ENCODE peak calls at places on chromosomes 6 and 20, in ten cellular contexts. H, V, Q, A, B, Y, W, F, N and R are unnamed samples.

GRCh38 chr6:43669050-43669921 is 18.3 kb downstream of the MRPS18A start:
- DNase-seq in Y (peak; percentile 66), H (no peak), V (peak; percentile 81), N (peak; percentile 57), A (peak; percentile 48), W (no peak), B (no peak), Q (no peak), F (no peak), R (peak; percentile 84)

GRCh38 chr6:21928715-21929298 is 335.3 kb downstream of the SOX4 start:
- DNase-seq in Q (no peak), B (no peak), V (no peak), A (no peak), F (no peak), W (no peak), H (no peak), Y (no peak), N (no peak), R (no peak)

GRCh38 chr6:38164671-38165108 is 345.2 kb downstream of the ZFAND3 start:
- DNase-seq in B (no peak), W (no peak), H (no peak), V (no peak), Q (no peak), N (no peak), A (no peak), Y (no peak), F (no peak), R (no peak)

GRCh38 chr6:34696189-34696738 is 303 bp downstream of the ILRUN start:
- DNase-seq in Y (peak; percentile 55), F (no peak), N (peak; percentile 60), W (peak; percentile 60), V (no peak), H (no peak), A (peak; percentile 39), B (no peak), Q (no peak), R (no peak)

GRCh38 chr6:69343856-69344255 is 453.0 kb downstream of the LMBRD1 start:
- DNase-seq in Q (no peak), B (no peak), A (no peak), W (no peak), N (no peak), Y (no peak), F (no peak), H (no peak), V (no peak), R (no peak)

GRCh38 chr6:140168365-140168764 is 793.9 kb upstream of the CITED2 start:
- DNase-seq in Q (no peak), V (no peak), N (no peak), Y (no peak), A (no peak), H (no peak), W (no peak), B (no peak), F (no peak), R (no peak)

GRCh38 chr6:37204014-37204751 is 34.2 kb downstream of the PIM1 start:
- DNase-seq in W (peak; percentile 45), Y (peak; percentile 41), A (peak; percentile 83), F (no peak), V (no peak), B (no peak), N (no peak), H (no peak), Q (no peak), R (no peak)

GRCh38 chr6:169982461-169983386 is 231.3 kb downstream of the ERMARD start:
- DNase-seq in F (no peak), V (no peak), N (no peak), A (no peak), Y (no peak), Q (no peak), B (no peak), W (peak; percentile 24), H (no peak), R (no peak)

GRCh38 chr6:162377735-162378134 is 349.8 kb downstream of the PRKN start:
- DNase-seq in A (peak; percentile 67), H (no peak), Q (no peak), Y (no peak), W (no peak), F (no peak), V (no peak), N (no peak), B (no peak), R (peak; percentile 22)

GRCh38 chr20:51767867-51768758 is at the start of gene ATP9A:
- DNase-seq in Y (peak; percentile 26), B (no peak), A (peak; percentile 22), V (peak; percentile 82), H (no peak), N (no peak), Q (peak; percentile 45), F (no peak), W (no peak), R (no peak)

GRCh38 chr20:12875510-12875909 is 133.3 kb upstream of the SPTLC3 start:
- DNase-seq in A (peak; percentile 3), B (no peak), Y (no peak), H (no peak), W (no peak), F (no peak), Q (no peak), V (no peak), N (no peak), R (no peak)

GRCh38 chr6:170107606-170108222 is 183.2 kb downstream of the DLL1 start:
- DNase-seq in Y (no peak), F (no peak), N (no peak), Q (no peak), A (no peak), W (no peak), V (no peak), H (no peak), B (no peak), R (no peak)

GRCh38 chr6:131053546-131054240 is 9.4 kb downstream of the EPB41L2 start:
- DNase-seq in Q (no peak), B (no peak), Y (peak; percentile 77), H (no peak), F (no peak), W (no peak), N (no peak), V (no peak), A (peak; percentile 85), R (no peak)

GRCh38 chr6:17845598-17845997 is 138.9 kb upstream of the NUP153 start:
- DNase-seq in N (no peak), W (no peak), Y (no peak), A (no peak), F (no peak), B (no peak), H (no peak), V (no peak), Q (no peak), R (no peak)